ENCODE peak calls at places on chromosomes 7 and 10, in four cellular contexts. I, F, Y and R are unnamed samples. For H3F3A, the result is how much of the 10 kb centered on the place peaks cover.

GRCh38 chr10:16441106-16441850 is 4.5 kb downstream of the PTER start:
- DNase-seq in F (peak), I (no peak), Y (peak), R (no peak)

GRCh38 chr10:101079874-101080273 is 18.1 kb downstream of the KAZALD1 start:
- DNase-seq in I (no peak), F (no peak), Y (peak), R (no peak)

GRCh38 chr10:103554488-103555320 is 61.2 kb downstream of the NEURL1 start:
- DNase-seq in I (peak), Y (peak), F (peak), R (peak)

GRCh38 chr10:132535065-132535651 is 2.4 kb upstream of the INPP5A start:
- DNase-seq in I (no peak), F (no peak), Y (no peak), R (no peak)

GRCh38 chr10:25766213-25766612 is 167.8 kb upstream of the MYO3A start:
- DNase-seq in I (peak), Y (no peak), F (no peak), R (no peak)

GRCh38 chr10:73785721-73786511 is 510 bp downstream of the ZSWIM8 start:
- DNase-seq in F (peak), I (peak), Y (peak), R (peak)

GRCh38 chr7:2288986-2289611 is 25.1 kb downstream of the SNX8 start:
- DNase-seq in I (no peak), F (no peak), Y (no peak), R (no peak)

GRCh38 chr10:34906021-34906965 is 91.2 kb upstream of the PARD3 start:
- DNase-seq in F (no peak), I (peak), Y (peak), R (no peak)

GRCh38 chr7:70807650-70808049 is 324.3 kb upstream of the GALNT17 start:
- DNase-seq in F (no peak), Y (no peak), I (peak), R (no peak)

GRCh38 chr10:117365612-117366011 is 9.6 kb downstream of the PDZD8 start:
- DNase-seq in Y (no peak), F (peak), I (no peak), R (peak)

GRCh38 chr7:85699482-85699881 is 512.6 kb upstream of the SEMA3D start:
- DNase-seq in F (no peak), Y (no peak), I (no peak), R (no peak)

GRCh38 chr7:13897825-13898224 is 91.6 kb downstream of the ETV1 start:
- DNase-seq in F (no peak), I (no peak), Y (no peak), R (no peak)

GRCh38 chr7:149856-150636 is 42.3 kb upstream of the FAM20C start:
- DNase-seq in I (peak), F (no peak), Y (peak), R (no peak)

GRCh38 chr10:69636626-69637550 is 6.8 kb downstream of the FAM241B start:
- DNase-seq in I (peak), Y (no peak), F (peak), R (peak)

GRCh38 chr10:25263931-25264330 is 89.1 kb downstream of the GPR158 start:
- DNase-seq in F (no peak), Y (no peak), I (no peak), R (no peak)

GRCh38 chr10:117373848-117374505 is 1.3 kb downstream of the PDZD8 start:
- DNase-seq in I (peak), F (peak), Y (peak), R (no peak)

GRCh38 chr7:158449266-158449665 is 138.4 kb downstream of the PTPRN2 start:
- DNase-seq in F (no peak), Y (no peak), I (no peak), R (no peak)

GRCh38 chr10:132808568-132809236 is 22.8 kb upstream of the NKX6-2 start:
- DNase-seq in Y (no peak), I (peak), F (no peak), R (no peak)

GRCh38 chr10:47401210-47401609 is 17.1 kb upstream of the ZNF488 start:
- DNase-seq in Y (no peak), I (no peak), F (no peak), R (no peak)

GRCh38 chr7:5477126-5477525 is 53.5 kb upstream of the TNRC18 start:
- DNase-seq in F (no peak), I (no peak), Y (no peak), R (no peak)

GRCh38 chr10:97689637-97690036 is 2.6 kb upstream of the AVPI1 start:
- DNase-seq in Y (no peak), F (peak), I (peak), R (no peak)

GRCh38 chr10:98577168-98577567 is 130.4 kb upstream of the HPS1 start:
- DNase-seq in F (peak), Y (no peak), I (no peak), R (no peak)

GRCh38 chr10:5737352-5737751 is 52.7 kb downstream of the TASOR2 start:
- DNase-seq in F (no peak), I (peak), Y (no peak), R (no peak)

GRCh38 chr10:5736591-5736990 is 52.0 kb downstream of the TASOR2 start:
- DNase-seq in Y (no peak), F (no peak), I (no peak), R (no peak)

GRCh38 chr10:5735119-5735518 is 50.5 kb downstream of the TASOR2 start:
- DNase-seq in Y (no peak), F (no peak), I (no peak), R (no peak)

GRCh38 chr10:5731559-5731958 is 46.9 kb downstream of the TASOR2 start:
- DNase-seq in I (no peak), Y (no peak), F (no peak), R (no peak)

DNA sequence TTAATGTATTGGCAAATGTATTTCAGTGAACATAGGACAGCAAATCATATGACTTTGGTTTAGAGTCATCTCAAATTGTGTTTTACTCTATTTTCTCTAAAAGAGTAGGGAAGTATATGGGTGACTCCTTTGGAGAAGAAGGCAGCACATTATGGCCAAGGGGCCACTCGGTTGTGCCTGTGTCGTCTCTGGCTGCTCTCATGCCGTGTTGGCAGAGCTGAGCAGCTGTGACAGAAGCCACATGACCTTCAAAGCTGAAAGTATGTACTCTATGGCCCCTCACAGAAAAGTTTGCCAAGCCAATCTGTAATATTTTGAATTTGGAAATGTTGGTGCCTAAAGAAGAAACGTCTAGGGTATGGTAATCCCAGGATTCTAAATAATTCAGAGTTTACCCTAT is 47.5 kb downstream of the TASOR2 start:
- DNase-seq in F (no peak), I (no peak), Y (no peak), R (no peak)
- TF ChIP-seq EZH2phosphoT487 in F (no peak), I (no peak), Y (no peak), R (no peak)

DNA sequence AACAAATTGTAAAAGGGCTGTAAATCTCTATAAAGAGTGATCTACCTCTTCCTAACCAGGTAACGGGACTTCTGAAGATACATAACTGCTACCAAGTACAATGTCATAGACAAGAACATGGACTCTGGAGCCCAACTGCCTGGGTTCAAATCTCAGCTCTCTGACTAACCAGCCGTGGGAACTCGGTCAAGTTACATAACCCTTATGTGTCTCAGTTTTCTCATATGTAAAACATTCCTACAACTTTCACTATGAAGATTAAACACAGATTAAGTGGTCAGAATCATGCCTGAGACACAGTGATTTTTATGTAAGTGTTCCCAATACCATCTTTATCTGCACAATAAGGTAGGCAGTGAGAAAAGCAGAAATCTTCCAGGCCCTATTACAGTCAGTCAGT is 52.6 kb downstream of the ITGB1 start:
- DNase-seq in Y (no peak), I (no peak), F (no peak), R (no peak)
- H3F3A ChIP-seq in Y (under half), I (under half), F (under half), R (under half)

GRCh38 chr7:27110163-27110976 is 7.9 kb upstream of the HOXA2 start:
- DNase-seq in I (peak), Y (peak), F (peak), R (no peak)
- TF ChIP-seq EZH2phosphoT487 in I (no peak), Y (no peak), F (no peak), R (no peak)

GRCh38 chr10:43386549-43386948 is 15.1 kb downstream of the FXYD4 start:
- DNase-seq in Y (no peak), F (no peak), I (no peak), R (peak)

GRCh38 chr10:43385412-43386004 is 14.1 kb downstream of the FXYD4 start:
- DNase-seq in Y (no peak), F (no peak), I (no peak), R (no peak)

GRCh38 chr10:43387678-43388032 is 16.2 kb downstream of the FXYD4 start:
- DNase-seq in F (no peak), Y (no peak), I (no peak), R (no peak)

GRCh38 chr10:43384252-43385221 is 13.1 kb downstream of the FXYD4 start:
- DNase-seq in Y (no peak), F (peak), I (no peak), R (no peak)

DNA sequence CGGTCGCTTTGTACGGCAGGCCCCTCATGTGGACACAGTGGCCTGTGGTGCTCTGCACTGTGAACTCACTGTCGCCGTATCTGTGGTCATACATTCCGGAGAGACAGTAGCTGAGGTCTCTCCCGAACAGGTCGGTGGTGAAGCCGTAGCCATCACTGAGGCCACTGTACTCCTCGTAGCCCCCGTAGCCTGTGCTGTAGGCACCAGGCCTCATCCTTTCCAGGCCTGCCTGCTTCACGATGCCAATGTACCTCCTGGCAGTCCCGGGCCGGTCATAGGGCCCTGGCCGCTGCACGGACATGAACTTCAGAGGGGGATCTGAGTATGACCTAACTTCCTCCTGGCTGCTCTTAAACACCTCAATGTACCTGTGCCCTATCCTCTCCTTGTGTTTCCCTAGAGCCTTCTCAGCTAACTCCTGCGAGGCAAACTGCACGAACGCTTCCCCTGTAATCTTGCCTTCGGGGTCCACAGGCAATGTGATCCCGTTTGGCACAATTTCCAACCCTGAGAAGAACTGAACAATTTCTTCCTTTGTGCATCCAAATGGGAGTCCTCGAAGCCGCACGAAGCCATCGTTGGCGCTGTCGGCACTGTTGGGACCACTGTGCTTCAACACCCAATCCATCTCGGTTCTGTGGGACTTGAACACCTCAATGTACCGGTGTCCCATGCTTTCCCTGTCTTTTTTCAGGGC is 15.7 kb downstream of the FXYD4 start:
- DNase-seq in I (no peak), F (no peak), Y (no peak), R (peak)
- H3F3A ChIP-seq in I (half or more), F (under half), Y (under half), R (half or more)

DNA sequence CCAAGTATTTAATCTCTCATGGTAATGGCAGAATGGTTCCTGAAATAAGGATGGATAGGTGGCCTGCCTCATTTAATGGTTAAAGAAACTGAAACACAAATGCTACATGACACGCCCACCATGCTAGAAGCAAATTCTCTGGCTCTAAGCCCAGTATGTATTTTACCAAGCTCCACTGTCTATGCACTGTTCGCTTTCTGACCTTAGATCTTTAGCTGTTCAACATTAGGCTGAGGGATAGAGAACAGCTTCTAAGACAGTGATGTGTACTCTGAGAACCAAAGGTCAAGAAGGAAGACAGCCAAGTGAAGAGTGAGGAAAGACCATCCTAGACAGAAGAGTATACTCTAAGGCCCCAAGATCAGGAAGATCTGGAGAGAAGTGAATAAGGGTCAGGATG is 26.6 kb downstream of the FAM3C start:
- DNase-seq in I (no peak), Y (no peak), F (peak), R (peak)
- TF ChIP-seq EZH2phosphoT487 in I (no peak), Y (no peak), F (no peak), R (no peak)